ENCODE peak calls at places on chromosomes 2 and 18, in five cellular contexts. S is OCI-LY7, C is mucosa of descending colon, H is AG09319, A is fibroblast of villous mesenchyme. W is an unnamed sample.

GRCh38 chr2:11832531-11832930 is 86.1 kb downstream of the LPIN1 start:
- DNase-seq in S (peak; percentile 19), C (no peak), H (no peak), A (no peak), W (no peak)

GRCh38 chr2:165144315-165144714 is 59.5 kb downstream of the SCN3A start:
- DNase-seq in S (peak; percentile 39), C (no peak), H (no peak), A (no peak), W (no peak)

GRCh38 chr2:137910641-137911040 is 53.6 kb upstream of the HNMT start:
- DNase-seq in S (peak; percentile 11), C (no peak), H (no peak), A (peak; percentile 43), W (no peak)

GRCh38 chr2:190637331-190637734 is 11.6 kb upstream of the NAB1 start:
- DNase-seq in S (peak; percentile 10), C (no peak), H (no peak), A (peak; percentile 67), W (no peak)

GRCh38 chr2:30237346-30238142 is 6.2 kb downstream of the LBH start:
- DNase-seq in S (no peak), C (no peak), H (no peak), A (no peak), W (peak; percentile 58)

GRCh38 chr2:202765435-202765834 is 106.1 kb downstream of the ICA1L start:
- DNase-seq in S (no peak), C (no peak), H (no peak), A (no peak), W (no peak)

GRCh38 chr2:100868083-100868482 is 48.1 kb downstream of the NPAS2 start:
- DNase-seq in S (no peak), C (no peak), H (no peak), A (no peak), W (no peak)

GRCh38 chr2:71779306-71779855 is 326.0 kb downstream of the DYSF start:
- DNase-seq in S (no peak), C (no peak), H (no peak), A (peak; percentile 69), W (no peak)

DNA sequence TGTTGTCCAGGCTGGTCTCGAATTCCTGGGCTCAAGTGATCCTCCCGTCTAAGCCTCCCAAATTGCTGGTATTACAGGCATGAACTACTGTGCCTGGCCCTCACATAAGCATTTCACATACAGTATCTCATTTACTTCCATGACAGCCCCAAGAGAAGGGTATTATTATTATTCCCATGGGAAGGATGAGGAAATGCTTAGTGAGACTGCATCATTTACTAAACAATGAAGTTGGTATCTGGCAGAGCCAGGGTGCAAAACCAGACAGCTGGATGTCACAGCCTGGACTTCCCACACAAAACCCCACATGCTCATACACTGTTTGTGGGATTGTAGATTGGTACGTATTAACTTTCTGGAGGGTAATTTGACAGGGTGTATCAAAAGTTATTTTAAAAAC is 29.9 kb downstream of the DAPL1 start:
- DNase-seq in S (no peak), C (no peak), H (no peak), A (no peak), W (no peak)
- TF ChIP-seq CTCF in S (no peak), C (no peak), H (no peak), A (no peak), W (no peak)

GRCh38 chr2:68744517-68744916 is 9.9 kb downstream of the ARHGAP25 start:
- DNase-seq in S (no peak), C (no peak), H (no peak), A (no peak), W (no peak)
- TF ChIP-seq CTCF in S (no peak), C (no peak), H (no peak), A (no peak), W (no peak)

GRCh38 chr2:108988796-108989713 is at the start of gene EDAR:
- DNase-seq in S (peak; percentile 4), C (no peak), H (no peak), A (peak; percentile 13), W (peak; percentile 63)
- TF ChIP-seq CTCF in S (peak; percentile 53), C (peak; percentile 64), H (peak; percentile 4), A (peak; percentile 38), W (peak; percentile 61)

DNA sequence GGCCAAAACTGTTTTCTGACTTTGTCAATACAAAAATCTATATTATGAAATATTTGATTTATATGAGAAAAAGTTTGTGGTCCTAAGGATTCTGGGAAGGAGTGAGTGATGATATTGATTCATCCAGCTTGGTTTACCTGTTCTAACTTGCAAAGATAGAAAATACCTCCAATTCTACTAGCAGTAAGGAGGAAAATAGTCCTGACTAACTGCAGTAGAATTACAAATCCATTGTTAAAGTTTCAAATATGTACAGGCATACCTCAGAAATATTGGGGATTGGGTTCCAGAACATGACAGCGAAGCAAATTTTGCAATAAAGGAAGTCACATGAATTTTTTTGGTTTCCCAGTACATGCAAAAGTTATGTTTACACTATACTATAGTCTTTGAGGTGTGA is 158.8 kb upstream of the CYRIA start:
- DNase-seq in S (no peak), C (no peak), H (no peak), A (no peak), W (no peak)
- TF ChIP-seq CTCF in S (no peak), C (no peak), H (no peak), A (no peak), W (no peak)

GRCh38 chr2:7752291-7752690 is 835.1 kb downstream of the RNF144A start:
- DNase-seq in S (no peak), C (no peak), H (no peak), A (no peak), W (no peak)
- TF ChIP-seq CTCF in S (no peak), C (no peak), H (no peak), A (no peak), W (no peak)

GRCh38 chr2:219253753-219254589 is at the start of gene TUBA4A:
- DNase-seq in S (peak; percentile 93), C (peak; percentile 95), H (no peak), A (no peak), W (peak; percentile 92)
- TF ChIP-seq CTCF in S (no peak), C (no peak), H (no peak), A (no peak), W (no peak)

GRCh38 chr2:38552259-38552658 is 50.5 kb downstream of the HNRNPLL start:
- DNase-seq in S (no peak), C (no peak), H (no peak), A (no peak), W (peak; percentile 14)

GRCh38 chr2:38556007-38556801 is 46.5 kb downstream of the HNRNPLL start:
- DNase-seq in S (no peak), C (no peak), H (no peak), A (no peak), W (no peak)

GRCh38 chr2:38553554-38553953 is 49.2 kb downstream of the HNRNPLL start:
- DNase-seq in S (no peak), C (no peak), H (no peak), A (no peak), W (no peak)

GRCh38 chr2:38557217-38557616 is 45.5 kb downstream of the HNRNPLL start:
- DNase-seq in S (no peak), C (no peak), H (no peak), A (no peak), W (no peak)

DNA sequence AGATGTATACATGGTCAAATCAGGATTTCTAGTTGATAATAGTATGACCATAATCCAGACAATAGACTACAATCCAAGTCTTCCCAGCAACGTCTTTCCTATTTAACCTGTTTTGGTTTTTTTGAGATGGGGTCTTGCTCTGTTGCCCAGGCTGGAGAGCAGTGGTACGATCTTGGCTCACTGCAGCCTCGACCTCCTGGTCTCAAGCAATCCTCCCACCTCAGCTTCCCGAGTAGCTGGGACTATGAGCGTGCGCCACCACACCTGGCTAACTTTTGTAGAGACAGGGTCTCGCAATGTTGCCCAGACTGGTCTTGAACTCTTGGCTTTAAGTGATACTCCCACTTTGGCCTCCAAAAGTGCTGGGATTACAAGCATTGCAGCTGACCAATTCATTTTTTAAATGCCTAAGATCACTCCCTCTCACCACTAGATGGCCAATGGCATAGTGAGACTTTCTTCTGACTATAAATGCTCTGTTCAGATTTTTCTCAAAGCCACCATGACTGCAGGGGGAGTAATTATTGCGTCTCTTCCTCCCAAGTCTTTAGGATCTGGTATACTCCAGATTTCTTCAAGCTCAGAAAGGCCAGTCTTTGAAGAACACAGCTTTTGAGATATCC is 47.6 kb downstream of the HNRNPLL start:
- DNase-seq in S (peak; percentile 48), C (no peak), H (no peak), A (peak; percentile 22), W (no peak)
- TF ChIP-seq CTCF in S (peak; percentile 78), C (no peak), H (peak; percentile 25), A (peak; percentile 48), W (peak; percentile 40)

GRCh38 chr18:76985156-76985950 is 147.2 kb downstream of the MBP start:
- DNase-seq in S (no peak), C (no peak), H (no peak), A (no peak), W (no peak)

GRCh38 chr18:76982038-76982437 is 150.5 kb downstream of the MBP start:
- DNase-seq in S (no peak), C (no peak), H (no peak), A (no peak), W (no peak)

GRCh38 chr18:76983184-76983583 is 149.4 kb downstream of the MBP start:
- DNase-seq in S (peak; percentile 78), C (peak; percentile 92), H (peak; percentile 16), A (peak; percentile 77), W (peak; percentile 95)

GRCh38 chr18:76984193-76985155 is 148.1 kb downstream of the MBP start:
- DNase-seq in S (no peak), C (peak; percentile 50), H (no peak), A (no peak), W (no peak)

DNA sequence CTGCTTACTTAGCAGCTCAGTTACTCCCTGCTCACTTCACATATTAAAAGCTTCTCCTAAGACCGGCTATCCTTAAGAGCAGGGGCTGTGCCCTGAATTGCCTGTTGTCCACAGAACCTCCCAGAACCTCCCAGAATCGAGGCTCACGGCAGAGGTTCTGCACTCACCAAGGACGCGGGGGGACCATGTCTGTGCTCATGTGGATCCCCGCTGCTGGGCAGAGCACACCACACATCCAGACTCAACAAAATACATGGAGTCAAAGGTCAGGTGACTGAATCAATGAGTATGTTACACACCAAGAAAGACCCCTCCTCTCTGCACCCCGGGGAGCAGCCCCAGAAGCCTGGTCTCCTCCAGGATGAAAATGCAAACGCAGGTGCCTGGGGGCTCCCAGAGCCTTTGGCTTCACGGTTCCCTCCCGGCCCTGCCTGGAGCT is 149.0 kb downstream of the MBP start:
- DNase-seq in S (no peak), C (no peak), H (no peak), A (no peak), W (no peak)
- TF ChIP-seq CTCF in S (no peak), C (no peak), H (no peak), A (no peak), W (no peak)